ENCODE peak calls at places on chromosomes 12 and 14, in ten cellular contexts. K is breast epithelium, S is cardiac fibroblast, I is left ventricle myocardium inferior, G is spleen, X is tibial nerve, P is ascending aorta, Q is astrocyte of the spinal cord, C is sigmoid colon, D is choroid plexus epithelial cell. E is an unnamed sample.

GRCh38 chr12:21877583-21877982 is 63.6 kb downstream of the ABCC9 start:
- DNase-seq in K (no peak), S (no peak), I (no peak), G (no peak), X (no peak), P (no peak), Q (no peak), C (no peak), D (no peak), E (no peak)

GRCh38 chr12:27006797-27007467 is 7.3 kb downstream of the TM7SF3 start:
- DNase-seq in K (no peak), S (no peak), I (no peak), G (no peak), X (no peak), P (no peak), Q (no peak), C (no peak), D (no peak), E (no peak)

GRCh38 chr14:61452452-61452851 is 131.1 kb downstream of the PRKCH start:
- DNase-seq in K (no peak), S (no peak), I (no peak), G (no peak), X (no peak), P (no peak), Q (no peak), C (no peak), D (no peak), E (no peak)

GRCh38 chr14:103442288-103442687 is 57.1 kb downstream of the MARK3 start:
- DNase-seq in K (no peak), S (peak; percentile 62), I (no peak), G (no peak), X (no peak), P (no peak), Q (no peak), C (no peak), D (peak; percentile 56), E (no peak)

GRCh38 chr12:4271433-4272013 is 2.0 kb upstream of the CCND2 start:
- DNase-seq in K (no peak), S (no peak), I (no peak), G (no peak), X (no peak), P (no peak), Q (no peak), C (no peak), D (peak; percentile 27), E (no peak)

GRCh38 chr14:100292776-100293461 is 13.3 kb downstream of the SLC25A29 start:
- DNase-seq in K (no peak), S (no peak), I (no peak), G (peak; percentile 73), X (no peak), P (no peak), Q (no peak), C (no peak), D (no peak), E (no peak)

GRCh38 chr12:109951751-109952150 is 44.4 kb downstream of the GIT2 start:
- DNase-seq in K (no peak), S (peak; percentile 83), I (peak; percentile 60), G (no peak), X (no peak), P (no peak), Q (peak; percentile 90), C (peak; percentile 75), D (peak; percentile 94), E (no peak)

GRCh38 chr14:21215879-21216251 is 53.4 kb downstream of the HNRNPC start:
- DNase-seq in K (no peak), S (no peak), I (no peak), G (no peak), X (no peak), P (no peak), Q (no peak), C (no peak), D (no peak), E (no peak)

GRCh38 chr12:112676526-112676925 is 115.0 kb upstream of the RPH3A start:
- DNase-seq in K (no peak), S (no peak), I (no peak), G (no peak), X (no peak), P (no peak), Q (no peak), C (no peak), D (no peak), E (no peak)

GRCh38 chr14:36773136-36773540 is 111.5 kb downstream of the PAX9 start:
- DNase-seq in K (no peak), S (peak; percentile 47), I (no peak), G (no peak), X (no peak), P (no peak), Q (peak; percentile 5), C (no peak), D (peak; percentile 57), E (no peak)

GRCh38 chr14:51776102-51776894 is 84.1 kb upstream of the GNG2 start:
- DNase-seq in K (peak; percentile 38), S (peak; percentile 87), I (peak; percentile 25), G (no peak), X (peak; percentile 71), P (no peak), Q (peak; percentile 69), C (peak; percentile 75), D (peak; percentile 87), E (no peak)

GRCh38 chr14:76352639-76353281 is 23.2 kb upstream of the ESRRB start:
- DNase-seq in K (no peak), S (peak; percentile 46), I (peak; percentile 59), G (peak; percentile 81), X (peak; percentile 42), P (no peak), Q (peak; percentile 23), C (no peak), D (peak; percentile 56), E (no peak)

GRCh38 chr12:25764892-25765291 is 193.6 kb upstream of the RASSF8 start:
- DNase-seq in K (no peak), S (no peak), I (no peak), G (no peak), X (peak; percentile 25), P (no peak), Q (no peak), C (no peak), D (no peak), E (no peak)

GRCh38 chr14:66143387-66144112 is 342.6 kb upstream of the CCDC196 start:
- DNase-seq in K (no peak), S (no peak), I (no peak), G (no peak), X (no peak), P (no peak), Q (no peak), C (no peak), D (no peak), E (no peak)

GRCh38 chr14:89000007-89000942 is 175.8 kb downstream of the TTC8 start:
- DNase-seq in K (no peak), S (peak; percentile 99), I (no peak), G (no peak), X (no peak), P (no peak), Q (peak; percentile 89), C (no peak), D (peak; percentile 98), E (no peak)

GRCh38 chr14:94977016-94977415 is 180.3 kb downstream of the DICER1 start:
- DNase-seq in K (peak; percentile 60), S (no peak), I (no peak), G (no peak), X (no peak), P (no peak), Q (no peak), C (no peak), D (no peak), E (no peak)

GRCh38 chr14:99728231-99728920 is 44.3 kb downstream of the CYP46A1 start:
- DNase-seq in K (no peak), S (no peak), I (peak; percentile 7), G (peak; percentile 62), X (no peak), P (peak; percentile 4), Q (no peak), C (peak; percentile 68), D (no peak), E (peak; percentile 18)

GRCh38 chr14:22572562-22573058 is 16.4 kb downstream of the DAD1 start:
- DNase-seq in K (no peak), S (peak; percentile 81), I (no peak), G (no peak), X (no peak), P (no peak), Q (peak; percentile 53), C (no peak), D (peak; percentile 79), E (no peak)

DNA sequence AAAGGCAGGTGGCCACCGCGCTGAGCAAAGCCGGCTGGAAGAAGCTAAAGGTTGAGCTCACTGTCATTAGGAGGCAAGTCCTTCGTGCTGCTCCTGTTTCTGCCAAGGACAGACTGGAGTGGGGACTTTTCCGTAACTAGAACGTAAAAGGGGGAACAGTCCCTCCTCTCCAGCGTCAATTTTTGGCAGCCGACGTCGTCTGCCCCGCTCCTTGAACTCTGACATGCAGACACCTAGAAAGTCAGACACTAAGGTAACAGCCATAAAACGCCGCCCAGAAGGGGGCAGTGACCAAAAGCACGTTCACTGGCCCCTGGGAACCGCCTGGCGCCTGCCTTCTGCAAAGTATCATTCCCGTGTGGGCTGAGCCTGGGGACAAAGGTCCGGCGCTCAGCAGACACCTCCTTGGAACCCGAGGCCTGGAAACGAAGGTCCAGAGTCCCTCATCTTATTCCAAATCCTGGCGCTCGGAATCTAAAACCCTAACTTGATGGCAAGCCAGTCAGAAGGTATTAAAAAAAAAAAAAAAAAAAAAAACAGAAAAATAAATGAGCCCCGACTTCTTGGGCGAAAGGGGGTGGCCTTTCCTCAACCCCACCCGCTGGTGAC is 1.1 kb upstream of the LRP1 start:
- DNase-seq in K (peak; percentile 78), S (no peak), I (peak; percentile 77), G (peak; percentile 80), X (peak; percentile 71), P (no peak), Q (no peak), C (peak; percentile 85), D (no peak), E (peak; percentile 86)
- TF ChIP-seq CTCF in K (no peak), S (no peak), I (peak; percentile 52), G (no peak), X (peak; percentile 22), P (peak; percentile 21), Q (peak; percentile 45), C (no peak), D (peak; percentile 40), E (peak; percentile 38)

GRCh38 chr12:69343357-69343756 is 4.8 kb upstream of the LYZ start:
- DNase-seq in K (no peak), S (no peak), I (no peak), G (no peak), X (no peak), P (no peak), Q (no peak), C (no peak), D (no peak), E (no peak)
- H3K4me3 ChIP-seq in K (no peak overlapping the region), S (no peak overlapping the region), I (no peak overlapping the region), G (no peak overlapping the region), X (no peak overlapping the region), P (no peak overlapping the region), Q (no peak overlapping the region), C (no peak overlapping the region), D (no peak overlapping the region), E (no peak overlapping the region)

GRCh38 chr12:80909370-80909769 is 28.4 kb downstream of the LIN7A start:
- DNase-seq in K (no peak), S (no peak), I (no peak), G (no peak), X (no peak), P (no peak), Q (no peak), C (no peak), D (no peak), E (no peak)
- TF ChIP-seq CTCF in K (no peak), S (no peak), I (no peak), G (no peak), X (no peak), P (no peak), Q (no peak), C (no peak), D (no peak), E (no peak)

GRCh38 chr12:93425736-93426363 is 15.9 kb downstream of the UBE2N start:
- DNase-seq in K (no peak), S (no peak), I (no peak), G (no peak), X (no peak), P (no peak), Q (no peak), C (no peak), D (no peak), E (no peak)
- H3K4me3 ChIP-seq in K (no peak overlapping the region), S (no peak overlapping the region), I (no peak overlapping the region), G (no peak overlapping the region), X (no peak overlapping the region), P (no peak overlapping the region), Q (no peak overlapping the region), C (no peak overlapping the region), D (no peak overlapping the region), E (no peak overlapping the region)